ENCODE peak calls at places on chromosomes 13 and 19, in seven cellular contexts. R is H1, L is sigmoid colon, W is breast epithelium, B is esophagus squamous epithelium, F is upper lobe of left lung, I is body of pancreas. N is an unnamed sample.

GRCh38 chr19:2041686-2042484 is 9.2 kb downstream of the MKNK2 start:
- DNase-seq in W (peak; percentile 99), B (peak; percentile 89), R (peak; percentile 97), L (peak; percentile 99), I (peak; percentile 99), F (peak; percentile 100), N (peak; percentile 99)

GRCh38 chr19:29530549-29531457 is 5.0 kb downstream of the VSTM2B start:
- DNase-seq in I (no peak), F (no peak), R (no peak), L (peak; percentile 49), W (no peak), B (no peak), N (no peak)

GRCh38 chr13:21670006-21670882 is 629 bp upstream of the FGF9 start:
- DNase-seq in R (no peak), W (no peak), I (peak; percentile 46), L (peak; percentile 74), B (no peak), F (peak; percentile 90), N (peak; percentile 55)

GRCh38 chr13:93951153-93951552 is 528.3 kb downstream of the DCT start:
- DNase-seq in B (no peak), R (no peak), L (no peak), F (no peak), W (no peak), I (no peak), N (no peak)

GRCh38 chr13:29516012-29516411 is 79.5 kb downstream of the SLC7A1 start:
- DNase-seq in F (no peak), B (no peak), R (no peak), W (no peak), L (no peak), I (no peak), N (no peak)

GRCh38 chr13:48819889-48820288 is 155.8 kb upstream of the FNDC3A start:
- DNase-seq in B (no peak), F (no peak), I (no peak), R (no peak), L (no peak), W (no peak), N (no peak)

GRCh38 chr19:19445911-19446361 is 40.5 kb downstream of the GATAD2A start:
- DNase-seq in L (no peak), I (no peak), F (no peak), R (no peak), B (no peak), W (no peak), N (no peak)

GRCh38 chr19:8145969-8146368 is 3.4 kb downstream of the FBN3 start:
- DNase-seq in L (no peak), W (no peak), B (no peak), I (peak; percentile 45), R (no peak), F (peak; percentile 69), N (no peak)

GRCh38 chr13:88085036-88085435 is 413.9 kb downstream of the SLITRK5 start:
- DNase-seq in W (no peak), B (no peak), I (no peak), R (no peak), F (no peak), L (no peak), N (no peak)

GRCh38 chr13:112183544-112184145 is 116.7 kb downstream of the SOX1 start:
- DNase-seq in F (peak; percentile 55), I (no peak), B (no peak), R (no peak), L (peak; percentile 35), W (no peak), N (no peak)

GRCh38 chr13:33806470-33807248 is 11.3 kb upstream of the RFC3 start:
- DNase-seq in R (no peak), I (no peak), F (no peak), W (no peak), L (no peak), B (no peak), N (no peak)

GRCh38 chr13:35479691-35480090 is 3.2 kb upstream of the MAB21L1 start:
- DNase-seq in R (no peak), F (no peak), L (no peak), I (no peak), B (no peak), W (no peak), N (no peak)
- H3K27me3 ChIP-seq in R (peaks cover 26% of the 10 kb centered on the region), F (peaks cover 40% of the 10 kb centered on the region), L (no peaks in the 10 kb centered on the region), I (no peaks in the 10 kb centered on the region), B (peaks cover 10% of the 10 kb centered on the region), W (no peaks in the 10 kb centered on the region), N (no peaks in the 10 kb centered on the region)

DNA sequence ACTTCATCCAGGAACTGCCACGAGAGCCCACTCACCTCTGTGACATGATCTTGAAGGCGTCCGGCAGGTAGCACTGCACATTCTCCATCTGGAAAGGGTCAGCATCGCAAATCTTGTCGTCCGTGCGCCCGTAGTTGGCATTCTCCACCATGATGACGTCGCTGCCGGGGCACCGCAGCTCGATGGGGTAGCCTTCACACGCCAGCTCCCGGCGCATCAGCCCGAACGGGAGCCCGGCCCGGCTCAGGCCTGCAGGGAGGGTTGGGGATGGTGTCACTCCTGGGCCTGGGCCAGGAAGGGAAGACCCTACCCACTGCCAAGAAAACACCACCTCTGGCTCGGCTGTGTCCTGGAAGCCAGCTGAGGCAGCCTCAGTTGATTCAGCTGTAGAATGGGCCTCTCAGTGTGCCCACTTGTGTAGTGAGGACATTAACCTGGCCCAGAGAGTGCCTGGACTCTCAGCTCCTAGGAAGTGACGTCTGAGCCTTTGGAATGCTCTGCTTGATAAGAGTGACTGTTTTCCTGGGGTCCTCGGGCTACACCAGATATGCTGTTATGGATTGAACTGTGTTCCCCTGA is 28.4 kb downstream of the ADGRL1 start:
- DNase-seq in B (no peak), W (no peak), R (no peak), I (no peak), F (peak; percentile 79), L (no peak), N (no peak)
- H3K36me3 ChIP-seq in B (no peaks in the 10 kb centered on the region), W (no peaks in the 10 kb centered on the region), R (peaks cover 42% of the 10 kb centered on the region), I (no peaks in the 10 kb centered on the region), F (peaks cover 11% of the 10 kb centered on the region), L (peaks cover 49% of the 10 kb centered on the region), N (peaks cover 2% of the 10 kb centered on the region)

DNA sequence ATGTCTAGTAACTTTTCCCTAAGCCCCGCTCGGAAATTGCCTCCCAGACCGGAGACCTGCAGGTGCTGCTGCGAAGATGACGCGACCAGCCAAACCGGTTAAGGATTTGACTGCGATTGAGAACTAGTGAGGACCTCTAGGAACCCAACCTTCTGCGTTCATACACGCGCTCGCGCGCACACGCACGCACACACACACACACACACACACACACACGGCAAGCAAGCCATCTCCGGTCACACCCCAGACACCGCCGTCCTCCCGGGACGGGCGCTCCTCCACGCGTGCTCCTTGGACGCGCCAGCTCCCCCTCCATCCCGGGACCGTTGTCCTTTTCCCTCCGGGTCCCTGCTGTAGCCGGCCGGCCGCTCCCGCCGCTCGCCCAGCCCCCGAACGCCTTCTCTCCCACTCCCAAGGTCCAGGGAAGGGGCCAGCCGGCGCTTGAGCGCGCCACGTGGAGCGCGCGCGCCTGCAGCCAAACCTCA is 1.2 kb downstream of the TBC1D4 start:
- DNase-seq in L (peak; percentile 67), I (peak; percentile 84), B (no peak), W (peak; percentile 83), F (peak; percentile 88), R (peak; percentile 61), N (peak; percentile 75)
- TF ChIP-seq POLR2A in L (no peak), I (no peak), B (no peak), W (no peak), F (no peak), R (no peak), N (peak; percentile 54)

DNA sequence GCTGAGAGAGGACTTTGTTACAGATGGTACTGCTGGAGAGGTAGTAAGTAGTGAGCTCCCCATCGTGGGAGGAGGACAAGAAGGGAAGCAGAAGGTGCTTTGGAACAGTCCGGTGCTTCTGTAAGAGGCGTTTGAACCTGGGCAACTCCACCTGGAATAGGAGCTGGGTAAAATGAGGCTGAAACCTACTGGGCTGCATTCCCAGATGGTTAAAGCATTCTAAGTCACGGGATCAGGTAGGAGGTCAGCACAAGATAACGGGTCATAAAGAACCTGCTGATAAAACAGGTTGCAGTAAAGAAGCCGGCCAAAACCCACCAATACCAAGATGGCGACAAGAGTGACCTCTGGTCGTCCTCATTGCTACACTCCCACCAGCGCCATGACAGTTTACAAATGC is 5.0 kb downstream of the ANKLE1 start:
- DNase-seq in W (no peak), I (no peak), L (no peak), R (no peak), B (no peak), F (no peak), N (no peak)
- H3K27me3 ChIP-seq in W (peaks cover 8% of the 10 kb centered on the region), I (peaks cover 6% of the 10 kb centered on the region), L (peaks cover 8% of the 10 kb centered on the region), R (no peaks in the 10 kb centered on the region), B (no peaks in the 10 kb centered on the region), F (peaks cover 8% of the 10 kb centered on the region), N (no peaks in the 10 kb centered on the region)

DNA sequence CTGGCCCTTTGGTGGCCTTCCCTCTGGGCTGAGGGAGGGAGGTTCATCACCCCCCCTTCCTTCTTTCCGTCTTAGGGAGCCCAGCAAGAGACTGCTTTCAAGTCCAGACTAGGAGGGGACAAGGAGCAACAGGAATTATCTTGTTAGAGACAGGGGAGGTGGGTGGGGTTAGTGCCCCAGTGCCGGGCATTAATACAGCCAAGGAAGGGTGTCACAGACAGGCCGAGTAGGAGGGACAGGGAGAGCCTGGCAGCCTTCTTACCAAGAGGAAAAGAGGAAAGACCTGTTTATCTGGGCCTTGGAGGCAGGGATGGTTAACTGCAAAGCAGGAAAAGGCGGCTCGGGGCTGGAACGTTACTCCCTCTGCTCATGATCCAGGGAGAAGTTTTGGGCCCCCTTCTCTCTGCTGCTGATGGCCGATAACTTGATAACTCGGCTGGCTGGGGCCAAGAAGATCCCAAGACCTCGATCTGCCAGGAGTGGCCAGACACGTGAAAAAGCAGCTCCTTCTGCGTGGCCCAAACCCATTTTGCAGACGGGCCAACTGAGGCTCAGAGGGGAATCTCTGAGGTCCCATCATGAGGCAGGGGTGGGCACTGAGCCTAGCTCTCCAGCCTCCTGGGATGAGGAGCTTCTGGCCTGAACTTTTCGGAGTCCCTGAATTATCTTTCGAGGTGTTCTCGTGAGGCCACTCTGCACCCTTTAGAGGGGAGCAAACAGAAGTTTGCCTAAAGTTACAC is 79.3 kb downstream of the PTPRS start:
- DNase-seq in W (peak; percentile 71), F (no peak), I (no peak), R (no peak), B (no peak), L (no peak), N (no peak)
- H3K36me3 ChIP-seq in W (no peaks in the 10 kb centered on the region), F (no peaks in the 10 kb centered on the region), I (peaks cover 4% of the 10 kb centered on the region), R (peaks cover 22% of the 10 kb centered on the region), B (peaks cover 8% of the 10 kb centered on the region), L (peaks cover 85% of the 10 kb centered on the region), N (no peaks in the 10 kb centered on the region)

N was measured in adrenal gland.